ENCODE peak calls at places on chromosomes 16 and 17, in eight cellular contexts. Y, H, W, T, C, A, F and L are unnamed samples.

GRCh38 chr16:81560979-81561657 is 116.5 kb downstream of the CMIP start:
- DNase-seq in C (no peak), Y (peak), F (no peak), A (no peak), W (no peak), H (peak), T (no peak), L (no peak)

GRCh38 chr16:74611721-74612120 is 4.8 kb upstream of the GLG1 start:
- DNase-seq in Y (peak), A (no peak), C (no peak), T (no peak), H (peak), F (no peak), W (no peak), L (no peak)

GRCh38 chr16:71895679-71896385 is 501 bp downstream of the IST1 start:
- DNase-seq in C (no peak), W (no peak), T (peak), A (no peak), F (peak), Y (peak), H (peak), L (no peak)

GRCh38 chr17:75692976-75693375 is 25.8 kb downstream of the SAP30BP start:
- DNase-seq in A (no peak), C (no peak), T (no peak), F (no peak), Y (no peak), W (no peak), H (no peak), L (no peak)

GRCh38 chr17:72387969-72388368 is 267.1 kb downstream of the SOX9 start:
- DNase-seq in Y (no peak), W (no peak), C (no peak), H (no peak), A (no peak), F (no peak), T (no peak), L (no peak)

GRCh38 chr17:66791337-66791736 is 43.6 kb upstream of the CACNG5 start:
- DNase-seq in H (no peak), A (peak), W (no peak), T (no peak), Y (no peak), C (no peak), F (peak), L (no peak)

GRCh38 chr16:78705694-78706093 is 606.2 kb downstream of the WWOX start:
- DNase-seq in Y (peak), H (peak), C (peak), F (no peak), A (no peak), T (peak), W (no peak), L (no peak)

GRCh38 chr16:27326738-27327585 is 13.2 kb downstream of the IL4R start:
- DNase-seq in T (no peak), F (no peak), C (peak), A (peak), Y (peak), W (peak), H (peak), L (peak)

GRCh38 chr17:43823350-43824084 is 9.4 kb downstream of the MPP3 start:
- DNase-seq in F (no peak), W (no peak), Y (no peak), C (no peak), T (no peak), H (no peak), A (no peak), L (peak)

GRCh38 chr17:10003705-10004104 is 98.6 kb upstream of the RCVRN start:
- DNase-seq in A (no peak), Y (no peak), C (no peak), W (no peak), T (no peak), H (no peak), F (no peak), L (no peak)

GRCh38 chr17:57943140-57943539 is 12.1 kb downstream of the CUEDC1 start:
- DNase-seq in C (no peak), A (no peak), H (peak), Y (no peak), F (no peak), T (no peak), W (no peak), L (no peak)

GRCh38 chr17:46821482-46822387 is 3.2 kb upstream of the WNT3 start:
- DNase-seq in T (no peak), F (no peak), W (no peak), H (no peak), C (no peak), Y (no peak), A (no peak), L (no peak)

GRCh38 chr17:19445105-19445504 is 34.1 kb downstream of the RNF112 start:
- DNase-seq in W (no peak), C (no peak), A (no peak), Y (no peak), F (no peak), H (no peak), T (no peak), L (no peak)

GRCh38 chr17:73604046-73604445 is 40.2 kb downstream of the SDK2 start:
- DNase-seq in W (no peak), C (no peak), F (no peak), A (no peak), Y (no peak), H (no peak), T (no peak), L (no peak)

GRCh38 chr17:41801374-41802062 is 10.2 kb downstream of the P3H4 start:
- DNase-seq in Y (peak), H (peak), C (peak), T (peak), W (peak), F (peak), A (peak), L (peak)

GRCh38 chr16:72099377-72099818 is 5.8 kb downstream of the DHX38 start:
- DNase-seq in H (peak), A (peak), Y (peak), C (peak), W (peak), T (peak), F (peak), L (no peak)

GRCh38 chr17:40176409-40177110 is 710 bp upstream of the RAPGEFL1 start:
- DNase-seq in Y (no peak), C (no peak), H (no peak), W (no peak), F (no peak), A (no peak), T (no peak), L (no peak)

GRCh38 chr16:30382398-30383015 is at the start of gene SEPTIN1:
- DNase-seq in F (no peak), C (peak), T (peak), W (no peak), A (no peak), H (no peak), Y (no peak), L (no peak)

GRCh38 chr16:23729503-23730424 is 16.7 kb upstream of the ERN2 start:
- DNase-seq in F (no peak), A (no peak), T (no peak), W (no peak), H (peak), C (no peak), Y (peak), L (no peak)

GRCh38 chr16:66481081-66481942 is 54.2 kb downstream of the BEAN1 start:
- DNase-seq in A (no peak), Y (no peak), H (no peak), F (no peak), C (no peak), T (no peak), W (no peak), L (no peak)

GRCh38 chr17:57257213-57257873 is 1.0 kb downstream of the MSI2 start:
- DNase-seq in T (no peak), W (no peak), C (peak), A (no peak), F (no peak), Y (no peak), H (no peak), L (no peak)

GRCh38 chr16:31010539-31010938 is at the start of gene STX1B:
- DNase-seq in F (peak), Y (peak), A (no peak), C (peak), T (no peak), H (no peak), W (no peak), L (no peak)

GRCh38 chr16:85221081-85221809 is 109.0 kb upstream of the CIBAR2 start:
- DNase-seq in A (no peak), F (peak), W (no peak), T (no peak), Y (peak), C (no peak), H (no peak), L (no peak)

GRCh38 chr17:36937961-36938565 is 788 bp downstream of the LHX1 start:
- DNase-seq in A (no peak), C (no peak), W (no peak), F (no peak), H (no peak), T (peak), Y (peak), L (no peak)

GRCh38 chr16:80210787-80211186 is 330.0 kb upstream of the DYNLRB2 start:
- DNase-seq in H (no peak), W (no peak), Y (no peak), A (no peak), F (no peak), C (no peak), T (no peak), L (peak)

GRCh38 chr17:42421479-42422332 is 1.4 kb downstream of the CAVIN1 start:
- DNase-seq in W (peak), H (peak), F (no peak), T (peak), A (peak), Y (peak), C (no peak), L (no peak)

GRCh38 chr16:84714028-84714427 is 14.2 kb downstream of the USP10 start:
- DNase-seq in C (no peak), W (no peak), A (no peak), Y (no peak), T (no peak), F (no peak), H (no peak), L (no peak)

GRCh38 chr16:10871157-10871991 is 5.6 kb upstream of the CIITA start:
- DNase-seq in H (peak), Y (peak), T (peak), F (peak), C (no peak), A (no peak), W (peak), L (no peak)

GRCh38 chr16:56667581-56668571 is at the start of gene MT1G:
- DNase-seq in F (no peak), A (no peak), Y (peak), T (no peak), C (no peak), W (peak), H (peak), L (no peak)

GRCh38 chr17:17682293-17682736 is 1.1 kb downstream of the RAI1 start:
- DNase-seq in Y (no peak), W (peak), A (no peak), F (no peak), T (peak), H (peak), C (no peak), L (no peak)

GRCh38 chr17:44541884-44542581 is 15.3 kb upstream of the FZD2 start:
- DNase-seq in W (no peak), C (no peak), A (no peak), T (no peak), F (peak), Y (no peak), H (no peak), L (no peak)

GRCh38 chr17:67974186-67974585 is 22.1 kb downstream of the C17orf58 start:
- DNase-seq in T (no peak), C (no peak), H (no peak), A (no peak), F (no peak), W (no peak), Y (no peak), L (peak)